ENCODE peak calls at places on chromosome 13, in four cellular contexts. Q is K562, G is HepG2, F is GM12878. I is an unnamed sample.

GRCh38 chr13:43872181-43872580 is 7.4 kb downstream of the CCDC122 start:
- DNase-seq in Q (no peak), G (no peak), F (no peak), I (no peak)

GRCh38 chr13:23500858-23501257 is 67.4 kb upstream of the SACS start:
- DNase-seq in Q (no peak), G (no peak), F (no peak), I (peak)

GRCh38 chr13:27257648-27258253 is 6.4 kb downstream of the RPL21 start:
- DNase-seq in Q (no peak), G (no peak), F (no peak), I (no peak)

GRCh38 chr13:110331362-110331761 is 24.3 kb downstream of the COL4A2 start:
- DNase-seq in Q (no peak), G (no peak), F (no peak), I (no peak)

GRCh38 chr13:78595819-78596700 is 7.3 kb downstream of the POU4F1 start:
- DNase-seq in Q (no peak), G (peak), F (no peak), I (peak)

GRCh38 chr13:112588490-112589297 is 741 bp upstream of the TUBGCP3 start:
- DNase-seq in Q (no peak), G (no peak), F (no peak), I (no peak)

GRCh38 chr13:109647046-109647445 is 139.3 kb downstream of the IRS2 start:
- DNase-seq in Q (no peak), G (no peak), F (no peak), I (peak)

GRCh38 chr13:97977376-97977705 is 23.9 kb downstream of the IPO5 start:
- DNase-seq in Q (no peak), G (no peak), F (no peak), I (no peak)

GRCh38 chr13:101579291-101579802 is 126.9 kb downstream of the ITGBL1 start:
- DNase-seq in Q (no peak), G (peak), F (no peak), I (peak)

GRCh38 chr13:21336609-21337008 is 122.5 kb downstream of the ZDHHC20 start:
- DNase-seq in Q (no peak), G (no peak), F (no peak), I (no peak)

GRCh38 chr13:112725346-112726017 is 35.6 kb downstream of the ATP11A start:
- DNase-seq in Q (no peak), G (no peak), F (peak), I (no peak)

GRCh38 chr13:97028441-97029299 is 34.4 kb upstream of the OXGR1 start:
- DNase-seq in Q (peak), G (peak), F (no peak), I (peak)

GRCh38 chr13:98206946-98207345 is 29.9 kb upstream of the RNF113B start:
- DNase-seq in Q (no peak), G (no peak), F (no peak), I (no peak)

GRCh38 chr13:42486711-42487198 is 87.2 kb upstream of the TNFSF11 start:
- DNase-seq in Q (no peak), G (no peak), F (no peak), I (peak)

GRCh38 chr13:84076280-84076679 is 194.0 kb upstream of the SLITRK1 start:
- DNase-seq in Q (no peak), G (no peak), F (no peak), I (no peak)

GRCh38 chr13:26605845-26606244 is 48.4 kb downstream of the WASF3 start:
- DNase-seq in Q (peak), G (peak), F (no peak), I (peak)

GRCh38 chr13:28755546-28755870 is 36.7 kb upstream of the SLC46A3 start:
- DNase-seq in Q (no peak), G (no peak), F (no peak), I (no peak)

GRCh38 chr13:28753946-28754345 is 35.2 kb upstream of the SLC46A3 start:
- DNase-seq in Q (no peak), G (no peak), F (no peak), I (no peak)

GRCh38 chr13:28754698-28755545 is 36.2 kb upstream of the SLC46A3 start:
- DNase-seq in Q (peak), G (peak), F (no peak), I (peak)

GRCh38 chr13:28751210-28751935 is 32.6 kb upstream of the SLC46A3 start:
- DNase-seq in Q (no peak), G (no peak), F (no peak), I (no peak)

GRCh38 chr13:28753208-28753892 is 34.6 kb upstream of the SLC46A3 start:
- DNase-seq in Q (no peak), G (peak), F (no peak), I (peak)
- TF ChIP-seq CTCF in Q (no peak), G (no peak), F (no peak), I (no peak)

GRCh38 chr13:113832204-113832603 is 31.7 kb downstream of the GAS6 start:
- DNase-seq in Q (no peak), G (no peak), F (no peak), I (peak)

GRCh38 chr13:113831061-113831460 is 32.8 kb downstream of the GAS6 start:
- DNase-seq in Q (no peak), G (no peak), F (no peak), I (no peak)

GRCh38 chr13:113832631-113833030 is 31.2 kb downstream of the GAS6 start:
- DNase-seq in Q (no peak), G (no peak), F (no peak), I (no peak)

GRCh38 chr13:113834496-113835200 is 29.2 kb downstream of the GAS6 start:
- DNase-seq in Q (no peak), G (no peak), F (no peak), I (no peak)

GRCh38 chr13:113833111-113833830 is 30.6 kb downstream of the GAS6 start:
- DNase-seq in Q (no peak), G (no peak), F (no peak), I (no peak)
- TF ChIP-seq CEBPB in Q (no peak), G (no peak), F (no peak), I (no peak)

GRCh38 chr13:75416327-75417005 is 65.5 kb downstream of the TBC1D4 start:
- DNase-seq in Q (no peak), G (no peak), F (peak), I (no peak)
- TF ChIP-seq CTCF in Q (no peak), G (no peak), F (peak), I (no peak)

GRCh38 chr13:46522692-46523040 is 30.3 kb upstream of the LRCH1 start:
- DNase-seq in Q (no peak), G (no peak), F (no peak), I (no peak)
- TF ChIP-seq CEBPB in Q (no peak), G (no peak), F (no peak), I (no peak)

DNA sequence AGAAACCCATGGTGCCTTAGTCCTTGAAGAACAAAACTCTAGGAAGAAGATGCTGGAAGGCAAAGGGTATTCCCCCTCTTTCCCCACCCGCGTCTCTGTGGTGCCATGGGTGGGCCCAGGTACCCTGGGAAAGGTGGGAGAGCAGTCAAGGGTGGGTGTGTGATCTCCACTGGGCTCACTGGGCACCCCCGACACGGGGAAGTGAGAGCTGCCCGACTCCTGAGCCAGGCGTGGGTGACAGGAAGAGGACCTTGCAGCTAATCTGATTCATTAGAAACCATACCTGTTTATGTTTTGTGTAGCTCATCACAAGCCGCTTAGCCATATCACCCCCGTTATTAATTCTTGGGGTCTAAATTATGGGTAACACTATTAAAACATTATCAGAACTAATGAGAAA is 77.5 kb downstream of the ZIC5 start:
- DNase-seq in Q (no peak), G (no peak), F (no peak), I (no peak)
- TF ChIP-seq CTCF in Q (no peak), G (no peak), F (no peak), I (no peak)

DNA sequence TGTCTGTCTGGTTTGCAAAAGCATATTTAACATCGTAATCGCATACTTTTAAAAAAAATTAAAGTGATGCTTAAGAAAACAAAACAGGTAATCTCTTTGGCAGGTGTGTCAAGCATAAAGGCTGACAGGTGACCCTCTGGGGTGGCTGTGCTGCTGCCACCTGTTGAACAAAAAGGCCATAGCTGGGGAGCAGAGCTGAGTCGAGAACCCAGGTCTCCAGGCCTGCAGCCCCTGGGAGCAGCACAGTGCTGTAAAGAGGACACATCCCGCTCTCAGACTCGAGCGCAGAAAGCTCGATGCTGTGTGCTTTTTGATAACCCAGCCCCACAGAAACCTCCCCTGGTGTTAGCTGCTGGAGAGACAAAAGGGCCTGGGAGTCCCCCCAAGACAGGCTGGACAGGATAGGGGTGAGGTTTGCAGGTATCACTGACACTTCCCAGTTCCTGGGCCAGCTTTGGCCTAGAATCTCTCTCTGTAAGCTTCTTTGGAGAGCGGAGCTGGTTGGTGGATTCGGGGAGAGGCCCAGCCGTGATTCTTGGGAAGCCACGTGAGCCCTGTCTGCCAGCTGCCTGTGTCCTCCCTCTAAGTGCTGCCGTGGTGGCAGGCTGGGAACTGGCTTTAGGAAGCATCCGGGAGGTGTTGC is 66.9 kb downstream of the C13orf42 start:
- DNase-seq in Q (no peak), G (no peak), F (no peak), I (no peak)
- TF ChIP-seq CEBPB in Q (no peak), G (no peak), F (no peak), I (no peak)

DNA sequence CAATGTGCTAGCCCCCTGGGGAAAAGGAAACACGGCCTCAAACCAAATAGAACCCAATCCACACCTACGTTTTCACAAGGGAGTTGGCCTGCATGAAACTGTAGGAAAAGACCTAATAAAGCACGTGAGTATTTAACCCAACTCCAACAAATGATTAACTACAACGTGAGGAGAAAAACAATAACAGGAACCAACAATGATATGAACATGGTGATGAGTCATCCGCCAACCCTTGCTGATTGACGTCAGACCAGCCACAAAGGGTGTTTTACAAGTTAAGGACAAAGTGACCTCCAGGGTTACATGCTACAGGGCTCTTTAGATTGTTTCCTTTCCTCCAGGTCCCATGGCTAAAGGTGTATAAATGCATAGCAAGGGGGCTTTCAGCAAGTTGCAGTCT is 460.5 kb downstream of the COG6 start:
- DNase-seq in Q (peak), G (peak), F (peak), I (peak)
- TF ChIP-seq CTCF in Q (no peak), G (no peak), F (no peak), I (no peak)

GRCh38 chr13:114041493-114041892 is 67.6 kb upstream of the C13orf46 start:
- DNase-seq in Q (no peak), G (no peak), F (no peak), I (no peak)

GRCh38 chr13:114045113-114045735 is 71.3 kb upstream of the C13orf46 start:
- DNase-seq in Q (no peak), G (no peak), F (no peak), I (no peak)

GRCh38 chr13:114044486-114044885 is 70.6 kb upstream of the C13orf46 start:
- DNase-seq in Q (no peak), G (no peak), F (no peak), I (peak)

GRCh38 chr13:114042066-114042815 is 68.4 kb upstream of the C13orf46 start:
- DNase-seq in Q (no peak), G (no peak), F (no peak), I (no peak)

DNA sequence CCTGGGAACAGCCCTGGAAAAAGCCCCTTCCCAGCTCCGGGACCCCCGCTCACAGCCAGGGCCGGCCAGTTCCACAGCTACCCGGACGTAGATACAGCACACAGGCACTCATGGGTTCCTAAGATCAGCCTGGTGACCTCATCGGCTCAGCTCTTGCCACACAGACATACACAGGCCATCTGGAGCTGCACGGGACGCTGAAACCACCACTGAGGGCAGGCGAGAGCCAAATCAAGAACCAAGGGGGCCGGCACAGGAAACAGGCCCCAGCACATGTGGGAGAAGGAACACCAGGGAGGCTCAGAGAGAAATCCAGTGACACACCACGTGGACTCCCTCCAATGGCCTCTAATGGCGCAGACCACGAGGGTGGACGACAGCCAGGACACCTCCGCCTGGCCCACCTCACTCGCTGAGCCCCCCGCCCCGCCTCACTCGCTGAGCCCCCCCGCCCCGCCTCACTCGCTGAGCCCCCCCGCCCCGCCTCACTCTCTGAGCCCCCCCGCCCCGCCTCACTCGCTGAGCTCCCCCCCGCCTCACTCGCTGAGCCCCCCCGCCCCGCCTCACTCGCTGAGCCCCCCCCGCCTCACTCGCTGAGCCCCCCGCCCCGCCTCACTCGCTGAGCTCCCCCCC is 69.7 kb upstream of the C13orf46 start:
- DNase-seq in Q (no peak), G (peak), F (no peak), I (peak)
- TF ChIP-seq CEBPB in Q (no peak), G (peak), F (no peak), I (peak)